ENCODE peak calls at places on chromosomes 13 and 19, in four cellular contexts. G, X, K and B are unnamed samples.

GRCh38 chr19:46951236-46951986 is 68.2 kb upstream of the NPAS1 start:
- DNase-seq in G (no peak), X (peak), K (peak), B (no peak)

GRCh38 chr13:66296875-66297274 is 933.3 kb downstream of the PCDH9 start:
- DNase-seq in K (no peak), G (no peak), X (no peak), B (no peak)

GRCh38 chr19:10279737-10280442 is 6.9 kb upstream of the ICAM4 start:
- DNase-seq in G (no peak), K (no peak), X (no peak), B (no peak)

GRCh38 chr19:38869836-38870607 is 8.1 kb downstream of the RINL start:
- DNase-seq in G (peak), X (peak), K (peak), B (no peak)

GRCh38 chr19:41753936-41754529 is 1.3 kb upstream of the CEACAM6 start:
- DNase-seq in G (no peak), K (no peak), X (peak), B (no peak)

GRCh38 chr13:38530492-38530891 is 156.4 kb upstream of the FREM2 start:
- DNase-seq in K (no peak), G (no peak), X (peak), B (no peak)

GRCh38 chr19:3708207-3708931 is at the start of gene TJP3:
- DNase-seq in X (no peak), G (no peak), K (peak), B (no peak)

GRCh38 chr19:45346449-45346848 is 5.9 kb downstream of the KLC3 start:
- DNase-seq in X (no peak), G (no peak), K (no peak), B (no peak)

GRCh38 chr19:58227964-58228583 is 640 bp upstream of the ZNF544 start:
- DNase-seq in K (no peak), X (no peak), G (no peak), B (no peak)

GRCh38 chr13:87403748-87404432 is 267.3 kb upstream of the SLITRK5 start:
- DNase-seq in G (no peak), X (no peak), K (no peak), B (no peak)

GRCh38 chr19:31675187-31675913 is 326.1 kb upstream of the TSHZ3 start:
- DNase-seq in K (no peak), X (peak), G (no peak), B (no peak)

GRCh38 chr19:32896516-32897214 is 27.1 kb upstream of the SLC7A9 start:
- DNase-seq in X (no peak), K (no peak), G (no peak), B (no peak)

GRCh38 chr13:77698211-77699058 is 948 bp downstream of the SLAIN1 start:
- DNase-seq in G (peak), X (no peak), K (peak), B (no peak)

GRCh38 chr13:39417131-39417530 is 185.9 kb downstream of the LHFPL6 start:
- DNase-seq in X (no peak), K (peak), G (no peak), B (no peak)

GRCh38 chr13:31114641-31115040 is 47.1 kb downstream of the HSPH1 start:
- DNase-seq in X (no peak), G (no peak), K (no peak), B (no peak)

GRCh38 chr13:108734676-108735075 is 105.3 kb downstream of the MYO16 start:
- DNase-seq in G (no peak), X (no peak), K (no peak), B (peak)

GRCh38 chr13:42815686-42816085 is 34.3 kb downstream of the FAM216B start:
- DNase-seq in G (no peak), K (no peak), X (no peak), B (no peak)